ENCODE peak calls at places on chromosome 3, in six cellular contexts. Z is GM23248, W is PC-3, H is hepatocyte, L is MM.1S, B is HCT116. F is an unnamed sample. For H3K9me3, the result is how much of the 10 kb centered on the place peaks cover.

GRCh38 chr3:4865714-4866113 is 113.5 kb upstream of the BHLHE40 start:
- DNase-seq in Z (no peak), W (no peak), H (no peak), L (no peak), B (no peak), F (no peak)

GRCh38 chr3:170178631-170179030 is 2.9 kb downstream of the PHC3 start:
- DNase-seq in Z (no peak), W (no peak), H (no peak), L (peak), B (no peak), F (no peak)

GRCh38 chr3:123871946-123872345 is 12.2 kb downstream of the MYLK start:
- DNase-seq in Z (no peak), W (peak), H (no peak), L (no peak), B (no peak), F (peak)

GRCh38 chr3:11290743-11291680 is 18.8 kb downstream of the ATG7 start:
- DNase-seq in Z (peak), W (peak), H (no peak), L (no peak), B (no peak), F (no peak)

GRCh38 chr3:7766530-7766929 is 735.1 kb upstream of the LMCD1 start:
- DNase-seq in Z (no peak), W (no peak), H (no peak), L (no peak), B (no peak), F (no peak)

GRCh38 chr3:159130108-159130507 is 328.3 kb downstream of the MFSD1 start:
- DNase-seq in Z (peak), W (peak), H (peak), L (peak), B (peak), F (peak)

GRCh38 chr3:157785071-157785826 is 282.0 kb upstream of the VEPH1 start:
- DNase-seq in Z (peak), W (peak), H (peak), L (peak), B (peak), F (no peak)

GRCh38 chr3:2823016-2823415 is 287.2 kb downstream of the IL5RA start:
- DNase-seq in Z (no peak), W (peak), H (no peak), L (no peak), B (no peak), F (no peak)

GRCh38 chr3:14640157-14640562 is 11.4 kb upstream of the CCDC174 start:
- DNase-seq in Z (peak), W (peak), H (no peak), L (no peak), B (no peak), F (no peak)

GRCh38 chr3:194718069-194718468 is 32.4 kb downstream of the FAM43A start:
- DNase-seq in Z (no peak), W (no peak), H (no peak), L (no peak), B (no peak), F (no peak)

GRCh38 chr3:57169872-57170623 is 4.9 kb upstream of the IL17RD start:
- DNase-seq in Z (peak), W (peak), H (peak), L (peak), B (peak), F (peak)

GRCh38 chr3:118267588-118267987 is 767.1 kb downstream of the IGSF11 start:
- DNase-seq in Z (no peak), W (peak), H (no peak), L (no peak), B (no peak), F (no peak)

GRCh38 chr3:143601738-143602480 is 246.4 kb downstream of the SLC9A9 start:
- DNase-seq in Z (no peak), W (peak), H (no peak), L (no peak), B (no peak), F (no peak)

GRCh38 chr3:110686691-110687090 is 384.9 kb upstream of the NECTIN3 start:
- DNase-seq in Z (no peak), W (no peak), H (no peak), L (no peak), B (no peak), F (no peak)

DNA sequence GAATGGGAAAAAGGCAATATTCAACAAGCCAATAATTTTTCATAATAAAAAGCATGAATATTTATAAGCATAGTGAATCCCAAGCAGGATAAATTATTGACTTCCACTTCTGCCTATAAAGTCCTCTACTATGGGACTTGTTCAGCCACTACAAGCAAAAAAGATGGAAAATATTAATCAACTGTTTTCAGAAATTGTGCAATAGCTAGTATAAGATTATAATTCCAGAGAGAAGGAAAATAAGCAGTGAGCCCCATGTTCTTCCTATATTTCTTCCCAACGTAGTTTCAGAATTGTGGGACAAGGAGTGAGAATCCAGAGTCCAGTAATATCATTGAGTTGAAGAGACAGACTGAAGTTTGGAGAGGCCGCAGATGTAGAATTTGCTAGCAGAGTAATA is 24.3 kb downstream of the SGO1 start:
- DNase-seq in Z (no peak), W (no peak), H (no peak), L (no peak), B (no peak), F (no peak)
- H3K9me3 ChIP-seq in Z (under half), W (under half), H (under half), L (under half), B (under half), F (under half)

DNA sequence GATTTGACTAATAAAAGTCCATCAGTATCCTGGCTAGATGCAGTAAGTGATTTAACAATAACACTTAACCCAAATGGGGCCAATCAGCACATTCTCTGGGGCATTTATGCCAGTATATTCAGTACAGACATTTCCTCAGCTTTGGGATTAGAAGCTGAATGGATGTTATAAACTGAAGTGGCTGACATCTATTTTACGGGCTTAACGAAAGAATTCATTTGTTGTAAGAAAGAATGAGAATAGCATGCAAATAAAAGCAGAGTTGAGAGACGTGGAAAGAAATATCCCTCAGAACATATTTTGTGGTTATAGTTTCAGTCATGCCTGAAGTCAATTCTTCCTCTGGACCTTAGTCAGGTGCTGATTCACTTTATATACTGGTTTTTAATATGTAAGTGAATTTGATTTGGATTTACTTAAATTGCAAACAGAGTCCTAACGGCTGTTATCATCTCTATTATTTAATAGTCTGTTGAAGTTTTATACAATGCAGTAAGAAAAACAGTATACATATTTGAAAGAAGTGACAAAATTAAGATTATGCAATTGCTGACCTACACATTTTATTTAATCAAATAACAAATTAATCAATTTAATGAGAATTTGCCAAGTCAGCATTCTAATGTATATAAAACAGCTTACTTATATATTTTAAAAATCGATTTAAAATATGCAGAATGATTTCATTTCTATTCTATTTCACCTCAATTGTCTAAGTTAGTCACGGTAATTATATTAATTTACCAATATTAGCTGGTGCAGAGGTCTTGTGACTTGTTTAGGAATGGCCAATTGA is 513.9 kb upstream of the CADM2 start:
- DNase-seq in Z (no peak), W (peak), H (no peak), L (no peak), B (no peak), F (no peak)
- TF ChIP-seq EZH2phosphoT487 in Z (no peak), W (no peak), H (no peak), L (no peak), B (no peak), F (no peak)

GRCh38 chr3:183252108-183252782 is 808 bp upstream of the B3GNT5 start:
- DNase-seq in Z (peak), W (peak), H (no peak), L (no peak), B (no peak), F (no peak)
- TF ChIP-seq EZH2 in Z (no peak), W (no peak), H (no peak), L (no peak), B (no peak), F (no peak)

DNA sequence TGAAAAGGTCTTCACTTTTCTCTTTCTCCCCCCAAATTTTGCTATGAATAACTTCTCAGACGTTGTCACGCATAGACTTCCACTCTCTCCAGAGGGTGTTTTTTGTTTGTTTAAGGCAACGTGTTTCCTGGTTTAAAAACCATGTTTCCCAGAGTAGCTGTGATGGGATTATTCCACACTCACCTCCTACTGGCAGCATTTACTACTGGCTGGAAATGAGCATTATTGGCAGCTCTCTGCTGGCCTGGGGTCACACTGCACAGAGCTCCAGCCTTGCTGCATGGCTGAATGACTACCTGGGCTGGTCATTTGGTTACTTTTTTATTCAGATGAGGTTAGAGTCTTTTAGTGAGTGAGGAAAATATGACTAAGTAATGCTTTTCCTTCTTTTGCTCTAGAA is 65.2 kb downstream of the RARB start:
- DNase-seq in Z (peak), W (no peak), H (no peak), L (no peak), B (no peak), F (no peak)
- H3K9me3 ChIP-seq in Z (under half), W (under half), H (under half), L (under half), B (under half), F (under half)

DNA sequence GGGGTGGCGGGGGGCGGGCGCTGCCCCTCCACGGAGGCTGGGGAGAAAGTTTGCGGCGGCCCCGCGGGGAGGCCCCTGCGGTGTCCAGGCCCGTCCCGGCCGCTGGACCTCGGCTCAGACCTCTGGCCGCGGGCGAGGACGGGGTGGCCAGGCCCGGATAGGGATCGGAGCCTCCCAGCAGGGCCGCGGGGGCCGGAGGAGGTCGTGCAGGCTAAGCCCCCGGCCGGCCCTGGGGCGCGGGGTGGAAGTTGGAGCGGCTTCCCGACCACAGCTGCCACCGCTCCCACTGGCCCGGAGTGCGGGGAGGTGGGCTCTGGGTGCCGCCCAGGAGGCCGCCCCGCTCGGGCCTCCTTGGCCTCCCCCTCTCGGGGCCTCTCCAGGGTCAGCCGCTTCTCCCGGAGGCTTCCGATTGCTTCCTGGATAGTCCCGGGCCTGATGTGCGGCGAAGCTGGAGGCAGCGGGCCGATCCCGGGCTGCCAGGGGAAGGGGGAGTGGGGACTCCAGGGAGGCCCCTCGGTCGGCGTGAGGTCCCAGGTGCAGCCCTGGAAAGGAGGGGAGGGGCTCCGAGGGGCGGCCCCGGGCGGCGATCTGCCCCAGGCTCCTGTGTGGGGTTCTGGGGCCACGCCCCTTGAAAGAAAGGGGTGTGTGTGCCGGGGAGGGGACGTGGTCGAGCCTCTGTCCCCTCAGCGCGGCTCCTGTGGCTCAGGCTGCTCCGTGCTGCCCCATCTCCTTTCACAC is 907 bp downstream of the PLXNA1 start:
- DNase-seq in Z (peak), W (no peak), H (peak), L (no peak), B (no peak), F (peak)
- TF ChIP-seq EZH2phosphoT487 in Z (no peak), W (no peak), H (no peak), L (no peak), B (no peak), F (no peak)

GRCh38 chr3:58584690-58585004 is 7.5 kb upstream of the FAM107A start:
- DNase-seq in Z (peak), W (no peak), H (no peak), L (peak), B (no peak), F (no peak)

GRCh38 chr3:58585005-58585786 is 8.0 kb upstream of the FAM107A start:
- DNase-seq in Z (peak), W (peak), H (peak), L (peak), B (peak), F (peak)

GRCh38 chr3:58588030-58588614 is 10.9 kb upstream of the FAM107A start:
- DNase-seq in Z (peak), W (peak), H (peak), L (peak), B (no peak), F (peak)

GRCh38 chr3:58585994-58586393 is 8.8 kb upstream of the FAM107A start:
- DNase-seq in Z (peak), W (no peak), H (no peak), L (no peak), B (no peak), F (peak)

GRCh38 chr3:58586776-58587192 is 9.6 kb upstream of the FAM107A start:
- DNase-seq in Z (no peak), W (no peak), H (peak), L (no peak), B (no peak), F (peak)
- TF ChIP-seq EZH2 in Z (no peak), W (no peak), H (peak), L (no peak), B (no peak), F (peak)

DNA sequence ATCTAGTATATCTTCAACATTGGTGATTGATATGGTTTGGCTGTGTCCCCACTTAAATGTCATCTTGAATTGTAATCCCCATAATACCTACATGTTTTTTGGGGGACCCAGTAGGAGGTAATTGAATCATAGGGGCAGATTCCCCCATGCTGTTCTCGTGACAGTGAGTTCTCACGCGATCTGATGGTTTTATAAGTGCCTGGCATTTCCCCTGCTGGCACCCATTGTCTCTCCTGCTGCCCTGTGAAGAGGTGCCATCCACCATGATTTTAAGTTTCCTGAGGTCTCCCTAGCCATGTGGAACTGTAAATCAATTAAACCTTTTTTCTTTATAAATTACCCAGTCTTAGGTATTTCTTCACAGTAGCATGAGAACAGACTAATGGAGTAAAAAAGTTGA is 1094.6 kb downstream of the ROBO2 start:
- DNase-seq in Z (no peak), W (no peak), H (no peak), L (no peak), B (no peak), F (no peak)
- H3K9me3 ChIP-seq in Z (under half), W (under half), H (under half), L (under half), B (under half), F (under half)